ENCODE peak calls at places on chromosomes 16 and 17, in five cellular contexts. R is mesenchymal stem cell, D is H9, K is trophoblast cell, E is H1. F is an unnamed sample.

GRCh38 chr17:82636626-82637598 is 11.3 kb downstream of the WDR45B start:
- DNase-seq in R (no peak), K (peak), E (no peak), D (no peak), F (no peak)

GRCh38 chr16:86221085-86221484 is 289.2 kb upstream of the FOXF1 start:
- DNase-seq in K (no peak), R (peak), E (no peak), D (no peak), F (no peak)

GRCh38 chr17:72684405-72685020 is 408.0 kb downstream of the SLC39A11 start:
- DNase-seq in K (no peak), D (no peak), R (no peak), E (no peak), F (no peak)

GRCh38 chr16:89050868-89051311 is 42.8 kb upstream of the ACSF3 start:
- DNase-seq in K (no peak), D (no peak), E (no peak), R (no peak), F (no peak)

GRCh38 chr16:22847100-22847499 is 33.1 kb downstream of the HS3ST2 start:
- DNase-seq in K (no peak), E (no peak), D (no peak), R (no peak), F (no peak)

GRCh38 chr16:20300312-20301097 is 26.8 kb downstream of the GP2 start:
- DNase-seq in E (peak), R (peak), K (peak), D (peak), F (peak)

GRCh38 chr17:46023783-46024388 is 24.8 kb downstream of the STH start:
- DNase-seq in D (no peak), R (no peak), E (no peak), K (no peak), F (no peak)

GRCh38 chr16:72050769-72051464 is 3.4 kb upstream of the HP start:
- DNase-seq in R (no peak), D (no peak), K (no peak), E (no peak), F (no peak)

GRCh38 chr17:42289863-42290165 is 1.5 kb downstream of the STAT5A start:
- DNase-seq in E (no peak), D (no peak), K (no peak), R (no peak), F (no peak)

GRCh38 chr16:495127-495748 is 32.3 kb upstream of the CAPN15 start:
- DNase-seq in E (peak), K (peak), R (peak), D (peak), F (no peak)

GRCh38 chr17:7867881-7868329 is 10.1 kb downstream of the CYB5D1 start:
- DNase-seq in K (no peak), E (no peak), D (no peak), R (no peak), F (no peak)

GRCh38 chr17:79295307-79295706 is 220.7 kb downstream of the ENGASE start:
- DNase-seq in K (no peak), E (no peak), R (no peak), D (no peak), F (no peak)

GRCh38 chr16:50245417-50246298 is 20.7 kb upstream of the ADCY7 start:
- DNase-seq in E (no peak), R (peak), D (no peak), K (peak), F (no peak)
- H3K18ac ChIP-seq in E (no peak), R (peak), D (no peak), K (peak), F (peak)

GRCh38 chr16:82810077-82810476 is 183.3 kb downstream of the CDH13 start:
- DNase-seq in K (no peak), E (no peak), D (no peak), R (no peak), F (no peak)
- H2BK12ac ChIP-seq in K (no peak), E (no peak), D (no peak), R (no peak), F (no peak)

DNA sequence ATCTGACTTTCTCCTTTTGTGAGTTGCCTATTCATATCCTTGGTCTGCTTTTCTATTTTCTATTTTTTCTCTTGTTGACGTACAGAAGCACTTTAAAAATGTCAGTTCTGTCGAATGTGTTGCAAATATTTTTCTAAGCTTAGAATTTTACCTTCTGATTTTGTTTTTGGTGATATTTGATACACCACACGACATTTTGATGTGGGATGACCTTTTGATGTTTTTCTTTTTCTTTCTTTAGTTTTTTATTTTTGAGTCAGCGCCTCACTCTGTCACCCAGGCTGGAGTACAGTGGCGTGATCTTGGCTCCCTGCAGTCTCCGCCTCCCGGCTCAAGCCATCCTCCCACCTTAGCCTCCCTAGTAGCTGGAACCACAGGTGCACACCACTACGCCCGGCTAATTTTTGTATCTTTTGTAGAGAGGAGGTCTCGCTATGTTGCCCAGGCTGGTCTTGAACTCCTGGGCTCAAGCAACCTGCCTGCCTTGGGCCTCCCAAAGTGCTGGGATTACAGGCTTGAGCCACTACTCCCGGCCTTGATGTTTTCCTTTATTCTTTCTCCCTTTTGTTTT is 39.6 kb downstream of the WSB1 start:
- DNase-seq in R (no peak), E (no peak), D (peak), K (no peak), F (no peak)
- H3K14ac ChIP-seq in R (no peak), E (no peak), D (no peak), K (no peak), F (no peak)

GRCh38 chr17:40099627-40100418 is 566 bp downstream of the NR1D1 start:
- DNase-seq in R (no peak), E (no peak), K (no peak), D (no peak), F (no peak)
- H3K18ac ChIP-seq in R (peak), E (peak), K (no peak), D (peak), F (peak)

DNA sequence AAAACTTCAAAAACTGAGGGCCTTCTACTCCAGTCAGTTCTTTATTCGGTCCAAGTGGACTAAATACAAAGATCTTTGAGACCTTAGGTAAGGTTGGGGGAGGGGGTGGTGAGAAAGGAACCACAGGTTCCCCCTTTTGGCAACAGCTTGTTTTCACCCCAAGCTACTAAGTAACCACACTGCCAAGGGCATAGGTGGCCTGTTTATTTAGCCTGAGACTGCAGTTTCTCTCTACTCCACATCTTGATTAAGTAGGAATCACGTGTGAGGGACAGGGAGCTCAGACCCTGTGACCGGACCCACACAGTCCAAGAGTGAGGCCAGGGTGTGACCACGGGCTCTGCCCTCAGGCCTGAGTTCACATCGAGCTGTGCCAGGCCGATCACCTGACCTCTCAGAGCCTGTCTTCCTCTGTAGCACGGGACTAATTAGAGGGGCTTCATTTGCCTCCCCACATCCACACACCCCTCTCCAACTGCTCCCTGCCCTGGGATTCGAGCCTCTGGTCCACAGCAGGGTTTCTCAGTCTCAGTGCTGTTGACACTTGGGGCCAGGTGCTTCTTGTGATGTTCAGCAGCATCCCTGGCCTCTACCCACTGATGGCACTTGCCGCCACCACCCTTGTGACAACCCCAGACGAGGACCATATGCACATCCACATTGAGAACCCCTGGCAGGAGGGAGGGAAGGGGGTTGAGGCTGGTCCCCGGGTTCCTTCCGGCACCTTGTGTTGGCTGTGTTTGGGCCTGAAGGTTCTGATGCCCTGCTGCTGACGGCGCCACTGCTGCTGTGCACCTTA is 17.8 kb downstream of the ST6GALNAC2 start:
- DNase-seq in K (no peak), R (no peak), E (no peak), D (peak), F (no peak)
- H2BK12ac ChIP-seq in K (no peak), R (no peak), E (no peak), D (no peak), F (no peak)

GRCh38 chr16:8944113-8944765 is 19.5 kb downstream of the USP7 start:
- DNase-seq in K (no peak), E (no peak), D (no peak), R (no peak), F (no peak)

GRCh38 chr16:8937803-8938202 is 25.9 kb downstream of the USP7 start:
- DNase-seq in K (peak), R (no peak), D (no peak), E (no peak), F (no peak)

GRCh38 chr16:8945626-8946296 is 17.9 kb downstream of the USP7 start:
- DNase-seq in R (no peak), E (no peak), K (no peak), D (no peak), F (no peak)

GRCh38 chr16:8943001-8943763 is 20.5 kb downstream of the USP7 start:
- DNase-seq in E (no peak), D (no peak), R (no peak), K (no peak), F (no peak)

GRCh38 chr16:8941718-8942344 is 21.9 kb downstream of the USP7 start:
- DNase-seq in K (no peak), E (no peak), R (no peak), D (no peak), F (no peak)
- H3K14ac ChIP-seq in K (no peak), E (no peak), R (no peak), D (peak), F (no peak)

DNA sequence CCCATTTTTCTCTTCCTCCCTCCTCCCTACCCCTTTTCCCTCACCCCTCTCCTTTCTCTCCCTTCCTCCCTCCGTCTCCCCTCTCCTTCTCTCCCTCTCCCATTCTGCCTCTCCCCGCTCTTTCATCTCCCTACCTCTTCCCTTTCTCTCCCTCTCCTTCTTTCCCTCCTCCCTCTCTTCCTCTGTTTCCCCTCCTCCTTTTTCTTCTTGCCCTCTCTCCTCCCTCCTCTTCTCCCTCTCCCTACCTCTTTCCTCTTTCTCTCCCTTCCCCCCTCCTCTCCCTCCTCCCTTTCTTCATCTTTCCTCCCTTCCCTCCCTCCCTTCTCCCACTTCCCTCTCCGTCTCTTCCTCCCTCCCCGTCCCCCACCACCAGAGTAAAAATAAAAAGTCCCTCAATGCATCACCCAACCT is 10.5 kb downstream of the CHD9NB start:
- DNase-seq in K (no peak), R (no peak), D (no peak), E (no peak), F (no peak)
- H3K18ac ChIP-seq in K (no peak), R (peak), D (peak), E (peak), F (no peak)

GRCh38 chr17:39097537-39097936 is 53.9 kb downstream of the PLXDC1 start:
- DNase-seq in D (no peak), E (no peak), K (no peak), R (no peak), F (no peak)
- H2BK12ac ChIP-seq in D (no peak), E (no peak), K (no peak), R (no peak), F (no peak)

F was measured in neuronal stem cell.